ENCODE peak calls at places on chromosome 4, in nine cellular contexts. H is upper lobe of right lung, W is HCT116, P is stomach, C is astrocyte, G is psoas muscle, B is fibroblast of lung, S is kidney, A is right lobe of liver. I is an unnamed sample.
A peak's percentile ranks its signal among the peaks of the same experiment; 100 is the strongest.

GRCh38 chr4:39255916-39256315 is 73.6 kb downstream of the WDR19 start:
- DNase-seq in A (no peak), P (no peak), G (no peak), B (no peak), H (no peak), C (peak; percentile 23), S (no peak), W (no peak), I (no peak)

GRCh38 chr4:180106997-180107396 is 2136.2 kb upstream of the TENM3 start:
- DNase-seq in H (no peak), W (no peak), B (no peak), S (no peak), C (no peak), A (no peak), P (no peak), G (no peak), I (no peak)

GRCh38 chr4:4327652-4328121 is 37.6 kb downstream of the ZBTB49 start:
- DNase-seq in P (no peak), B (peak; percentile 37), A (peak; percentile 41), C (no peak), S (peak; percentile 77), H (peak; percentile 66), W (no peak), G (no peak), I (peak; percentile 14)

GRCh38 chr4:187088070-187088799 is 364.6 kb upstream of the FAT1 start:
- DNase-seq in H (no peak), P (no peak), G (no peak), C (no peak), W (no peak), B (no peak), S (no peak), A (no peak), I (no peak)

GRCh38 chr4:118734491-118735205 is 49.5 kb downstream of the METTL14 start:
- DNase-seq in A (no peak), S (no peak), G (no peak), B (no peak), P (no peak), W (no peak), H (no peak), C (peak; percentile 19), I (no peak)

GRCh38 chr4:15601862-15602261 is 53.3 kb downstream of the FBXL5 start:
- DNase-seq in C (no peak), H (no peak), G (no peak), S (no peak), W (no peak), A (no peak), B (no peak), P (no peak), I (no peak)

GRCh38 chr4:48315728-48316630 is 25.4 kb upstream of the SLAIN2 start:
- DNase-seq in B (peak; percentile 77), A (no peak), H (no peak), G (no peak), W (peak; percentile 66), P (no peak), S (no peak), C (peak; percentile 58), I (peak; percentile 17)

GRCh38 chr4:121898150-121898549 is 27.9 kb upstream of the BBS7 start:
- DNase-seq in S (peak; percentile 59), B (no peak), H (no peak), W (peak; percentile 10), A (no peak), G (no peak), C (no peak), P (no peak), I (no peak)

GRCh38 chr4:18012807-18013462 is 8.6 kb downstream of the LCORL start:
- DNase-seq in P (no peak), G (no peak), A (no peak), B (no peak), C (no peak), W (no peak), H (no peak), S (no peak), I (no peak)

GRCh38 chr4:152109585-152110509 is 349.0 kb upstream of the GATB start:
- DNase-seq in B (peak; percentile 18), W (no peak), H (no peak), C (no peak), G (no peak), A (no peak), P (no peak), S (no peak), I (no peak)

GRCh38 chr4:106305435-106306055 is 10.5 kb downstream of the TBCK start:
- DNase-seq in H (no peak), B (no peak), A (no peak), W (no peak), C (no peak), S (no peak), G (no peak), P (no peak), I (no peak)

GRCh38 chr4:33060873-33061542 is 2340.8 kb downstream of the PCDH7 start:
- DNase-seq in P (no peak), A (peak; percentile 60), C (peak; percentile 6), G (peak; percentile 47), B (peak; percentile 67), W (peak; percentile 68), H (no peak), S (peak; percentile 55), I (peak; percentile 51)

GRCh38 chr4:55032179-55032578 is 93.2 kb downstream of the KDR start:
- DNase-seq in H (no peak), B (no peak), P (no peak), W (no peak), S (no peak), G (no peak), A (no peak), C (no peak), I (no peak)

GRCh38 chr4:94419956-94420355 is 31.8 kb upstream of the PDLIM5 start:
- DNase-seq in A (no peak), W (no peak), H (no peak), G (no peak), B (peak; percentile 23), P (no peak), S (no peak), C (peak; percentile 64), I (no peak)

GRCh38 chr4:105158837-105159236 is 12.2 kb downstream of the TET2 start:
- DNase-seq in H (peak; percentile 71), W (no peak), G (no peak), P (no peak), A (peak; percentile 84), B (peak; percentile 28), S (no peak), C (peak; percentile 33), I (no peak)

GRCh38 chr4:164768516-164768915 is 14.6 kb downstream of the SMIM31 start:
- DNase-seq in W (peak; percentile 6), G (no peak), C (no peak), P (no peak), B (peak; percentile 20), H (no peak), A (no peak), S (no peak), I (no peak)
- H3K27ac ChIP-seq in W (no peak overlapping the region), G (no peak overlapping the region), C (no peak overlapping the region), P (no peak overlapping the region), B (no peak overlapping the region), H (no peak overlapping the region), A (no peak overlapping the region), S (no peak overlapping the region), I (no peak overlapping the region)

DNA sequence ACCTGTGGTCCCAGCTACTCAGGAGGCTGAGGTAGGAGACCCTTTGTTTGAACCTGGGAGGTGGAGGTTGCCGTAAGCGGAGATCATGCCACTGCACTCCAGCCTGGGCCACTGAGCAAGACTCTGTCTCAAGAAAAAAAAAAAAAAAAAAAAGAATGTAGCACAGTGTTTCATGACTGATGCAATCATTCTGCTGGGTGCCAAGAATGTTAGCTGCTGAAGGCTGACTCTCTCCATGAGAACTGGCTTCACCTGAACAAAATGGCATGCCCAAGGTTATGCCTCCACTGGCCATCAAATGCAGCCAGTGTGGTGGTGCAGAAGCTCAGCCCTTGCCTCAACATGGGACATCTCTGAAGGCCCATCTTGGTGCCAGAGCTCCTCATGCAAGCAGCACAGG is 412.1 kb downstream of the ADAM29 start:
- DNase-seq in C (peak; percentile 8), A (no peak), G (no peak), B (peak; percentile 20), H (no peak), P (no peak), W (no peak), S (no peak), I (no peak)
- H3K27ac ChIP-seq in C (no peak overlapping the region), A (no peak overlapping the region), G (no peak overlapping the region), B (no peak overlapping the region), H (no peak overlapping the region), P (no peak overlapping the region), W (no peak overlapping the region), S (no peak overlapping the region), I (no peak overlapping the region)

GRCh38 chr4:139872274-139872673 is 206.7 kb downstream of the MGST2 start:
- DNase-seq in A (no peak), C (peak; percentile 97), H (no peak), S (no peak), P (no peak), B (peak; percentile 89), G (no peak), W (no peak), I (no peak)
- H3K27ac ChIP-seq in A (no peak overlapping the region), C (peak overlapping the region; percentile 52), H (no peak overlapping the region), S (no peak overlapping the region), P (no peak overlapping the region), B (peak overlapping the region; percentile 45), G (no peak overlapping the region), W (no peak overlapping the region), I (no peak overlapping the region)

GRCh38 chr4:67371563-67371962 is 173.7 kb downstream of the CENPC start:
- DNase-seq in A (no peak), C (no peak), P (no peak), S (no peak), H (no peak), G (no peak), B (no peak), W (no peak), I (no peak)

DNA sequence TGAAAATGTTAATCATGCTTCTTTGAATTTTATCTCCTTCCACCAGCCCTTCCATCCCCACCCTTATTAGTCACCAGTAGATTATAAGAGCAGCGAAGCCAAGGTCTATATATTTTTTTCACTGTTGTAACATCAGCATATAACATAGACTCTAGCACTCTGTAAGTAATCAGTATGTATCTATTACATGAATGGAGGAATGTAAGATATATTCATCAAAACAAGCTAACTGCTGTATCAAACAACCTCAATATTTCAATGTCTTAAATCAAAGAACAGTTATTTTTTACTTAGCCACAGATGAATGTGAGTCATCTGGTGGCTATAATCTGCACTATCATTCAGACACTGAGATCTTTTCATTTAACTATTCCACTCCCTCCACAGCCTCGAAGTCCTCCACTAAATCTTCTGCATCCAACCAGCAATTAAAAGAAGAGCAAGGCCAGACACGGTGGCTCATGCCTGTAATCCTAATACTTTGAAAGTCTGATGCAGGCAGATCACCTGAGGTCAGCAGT is 178.9 kb downstream of the CENPC start:
- DNase-seq in A (no peak), H (no peak), P (no peak), B (no peak), S (no peak), G (no peak), C (peak; percentile 48), W (no peak), I (no peak)
- H3K27ac ChIP-seq in A (no peak overlapping the region), H (no peak overlapping the region), P (no peak overlapping the region), B (no peak overlapping the region), S (no peak overlapping the region), G (no peak overlapping the region), C (no peak overlapping the region), W (no peak overlapping the region), I (no peak overlapping the region)

GRCh38 chr4:150561338-150561737 is 20.6 kb upstream of the MAB21L2 start:
- DNase-seq in W (no peak), P (no peak), H (no peak), A (no peak), G (no peak), S (no peak), C (no peak), B (no peak), I (no peak)

GRCh38 chr4:150567070-150567469 is 14.9 kb upstream of the MAB21L2 start:
- DNase-seq in G (no peak), B (no peak), A (no peak), S (no peak), C (no peak), W (no peak), P (no peak), H (no peak), I (no peak)

GRCh38 chr4:150562751-150563150 is 19.2 kb upstream of the MAB21L2 start:
- DNase-seq in B (no peak), G (no peak), S (no peak), P (no peak), H (no peak), W (no peak), C (no peak), A (no peak), I (no peak)
- H3K27ac ChIP-seq in B (no peak overlapping the region), G (no peak overlapping the region), S (no peak overlapping the region), P (no peak overlapping the region), H (no peak overlapping the region), W (no peak overlapping the region), C (no peak overlapping the region), A (no peak overlapping the region), I (no peak overlapping the region)